ENCODE peak calls at places on chromosomes 11 and 22, in eight cellular contexts. L is lower lobe of right lung, Y is transverse colon, P is astrocyte of the cerebellum, F is RWPE2, U is Peyer's patch, X is ovary, S is foreskin fibroblast. V is an unnamed sample.

GRCh38 chr22:19517171-19517500 is 7.1 kb downstream of the CLDN5 start:
- DNase-seq in L (no peak), Y (no peak), P (no peak), F (no peak), U (no peak), X (no peak), S (no peak), V (no peak)

GRCh38 chr11:35337136-35337918 is 82.0 kb downstream of the SLC1A2 start:
- DNase-seq in L (no peak), Y (no peak), P (peak), F (peak), U (no peak), X (no peak), S (peak), V (peak)

GRCh38 chr11:128399186-128399585 is 188.2 kb downstream of the ETS1 start:
- DNase-seq in L (no peak), Y (no peak), P (no peak), F (no peak), U (no peak), X (no peak), S (peak), V (peak)

GRCh38 chr11:79121351-79121750 is 319.5 kb downstream of the TENM4 start:
- DNase-seq in L (no peak), Y (no peak), P (peak), F (no peak), U (no peak), X (no peak), S (no peak), V (no peak)

GRCh38 chr11:114163830-114164401 is 104.4 kb downstream of the ZBTB16 start:
- DNase-seq in L (no peak), Y (peak), P (no peak), F (no peak), U (no peak), X (peak), S (peak), V (no peak)

GRCh38 chr11:17165247-17165890 is 42.4 kb downstream of the PIK3C2A start:
- DNase-seq in L (no peak), Y (no peak), P (no peak), F (no peak), U (no peak), X (no peak), S (no peak), V (no peak)

GRCh38 chr11:17352925-17353227 is 1.3 kb downstream of the NCR3LG1 start:
- DNase-seq in L (peak), Y (peak), P (no peak), F (no peak), U (peak), X (peak), S (peak), V (no peak)

GRCh38 chr11:56783448-56784041 is 35.0 kb upstream of the OR9G4 start:
- DNase-seq in L (no peak), Y (no peak), P (peak), F (no peak), U (no peak), X (no peak), S (peak), V (peak)

GRCh38 chr11:73439002-73439843 is 63.0 kb downstream of the RELT start:
- DNase-seq in L (no peak), Y (peak), P (no peak), F (no peak), U (peak), X (no peak), S (peak), V (no peak)

GRCh38 chr11:33630936-33631748 is 69.5 kb downstream of the C11orf91 start:
- DNase-seq in L (no peak), Y (no peak), P (no peak), F (no peak), U (no peak), X (no peak), S (peak), V (no peak)

GRCh38 chr11:47181271-47181670 is 4.6 kb upstream of the ARFGAP2 start:
- DNase-seq in L (no peak), Y (no peak), P (no peak), F (no peak), U (no peak), X (no peak), S (no peak), V (no peak)

GRCh38 chr11:125110996-125111340 is 458 bp downstream of the TMEM218 start:
- DNase-seq in L (no peak), Y (peak), P (no peak), F (no peak), U (no peak), X (no peak), S (peak), V (no peak)

GRCh38 chr11:68406318-68407313 is 53.9 kb upstream of the PPP6R3 start:
- DNase-seq in L (peak), Y (peak), P (no peak), F (peak), U (no peak), X (no peak), S (no peak), V (no peak)

GRCh38 chr11:47857485-47858168 is 9.5 kb upstream of the NUP160 start:
- DNase-seq in L (no peak), Y (no peak), P (no peak), F (no peak), U (no peak), X (no peak), S (no peak), V (no peak)

GRCh38 chr22:43435851-43436535 is 24.2 kb downstream of the MPPED1 start:
- DNase-seq in L (no peak), Y (no peak), P (no peak), F (no peak), U (no peak), X (no peak), S (no peak), V (no peak)

GRCh38 chr11:115506909-115507649 is 2.9 kb upstream of the CADM1 start:
- DNase-seq in L (no peak), Y (no peak), P (no peak), F (no peak), U (no peak), X (no peak), S (no peak), V (no peak)

GRCh38 chr11:76588455-76589325 is 81.9 kb downstream of the LRRC32 start:
- DNase-seq in L (peak), Y (peak), P (no peak), F (no peak), U (no peak), X (no peak), S (peak), V (no peak)

GRCh38 chr11:111882202-111882601 is 2.9 kb downstream of the CFAP68 start:
- DNase-seq in L (no peak), Y (no peak), P (no peak), F (no peak), U (no peak), X (no peak), S (no peak), V (no peak)

GRCh38 chr11:88656960-88657738 is 319.6 kb upstream of the CTSC start:
- DNase-seq in L (no peak), Y (no peak), P (no peak), F (no peak), U (no peak), X (no peak), S (peak), V (no peak)

GRCh38 chr11:59158206-59159068 is 13.5 kb upstream of the DTX4 start:
- DNase-seq in L (no peak), Y (peak), P (peak), F (no peak), U (no peak), X (no peak), S (peak), V (peak)

GRCh38 chr11:125258626-125259025 is 94.1 kb downstream of the PKNOX2 start:
- DNase-seq in L (no peak), Y (no peak), P (no peak), F (no peak), U (no peak), X (no peak), S (peak), V (no peak)

GRCh38 chr11:85682330-85683305 is 3.4 kb downstream of the CCDC89 start:
- DNase-seq in L (peak), Y (peak), P (no peak), F (no peak), U (peak), X (peak), S (peak), V (no peak)

GRCh38 chr11:23021287-23021863 is 161.1 kb upstream of the CCDC179 start:
- DNase-seq in L (no peak), Y (peak), P (peak), F (no peak), U (no peak), X (no peak), S (peak), V (no peak)

GRCh38 chr22:46454910-46455269 is 82.5 kb downstream of the CELSR1 start:
- DNase-seq in L (no peak), Y (no peak), P (peak), F (peak), U (no peak), X (no peak), S (no peak), V (no peak)

GRCh38 chr11:68958211-68958610 is 22.6 kb downstream of the MRGPRD start:
- DNase-seq in L (peak), Y (no peak), P (no peak), F (no peak), U (no peak), X (no peak), S (no peak), V (no peak)

GRCh38 chr11:134100171-134100570 is 31.3 kb downstream of the JAM3 start:
- DNase-seq in L (no peak), Y (no peak), P (no peak), F (no peak), U (no peak), X (no peak), S (no peak), V (no peak)

GRCh38 chr11:121347094-121347493 is 54.5 kb downstream of the SC5D start:
- DNase-seq in L (no peak), Y (no peak), P (no peak), F (no peak), U (no peak), X (no peak), S (no peak), V (no peak)

GRCh38 chr11:69498614-69499175 is 17.2 kb downstream of the LINC01488 start:
- DNase-seq in L (peak), Y (no peak), P (no peak), F (peak), U (no peak), X (no peak), S (no peak), V (no peak)

DNA sequence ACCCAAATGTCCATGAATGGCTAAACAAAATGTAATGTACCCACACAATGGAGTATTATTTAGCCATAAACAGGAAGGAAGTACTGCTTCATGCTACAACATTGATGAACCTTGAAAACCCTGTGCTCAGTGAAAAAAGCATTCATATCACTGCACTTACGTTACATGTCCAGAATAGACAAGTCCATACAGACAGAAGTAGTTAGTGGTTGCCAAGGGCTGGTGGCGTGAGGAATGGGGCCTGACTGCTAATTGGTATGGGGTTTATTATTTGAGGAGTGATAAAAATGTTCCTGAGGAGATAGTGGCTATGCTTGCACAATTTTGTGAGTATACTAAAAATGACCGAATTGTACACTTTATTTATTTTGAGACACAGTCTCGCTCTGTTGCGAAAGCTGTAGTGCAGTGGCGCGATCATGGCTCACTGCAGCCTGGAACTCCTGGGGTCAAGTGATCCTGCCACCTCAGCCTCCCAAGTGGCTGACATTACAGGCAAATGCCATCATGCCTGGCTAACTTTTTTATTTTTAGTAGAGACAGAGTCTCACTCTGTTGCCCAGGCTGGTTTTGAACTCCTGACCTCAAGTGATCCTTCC is 7.7 kb upstream of the SYVN1 start:
- DNase-seq in L (no peak), Y (no peak), P (no peak), F (no peak), U (no peak), X (no peak), S (no peak), V (no peak)
- H3K4me3 ChIP-seq in L (no peak), Y (no peak), P (no peak), F (no peak), U (no peak), X (no peak), S (no peak), V (no peak)

DNA sequence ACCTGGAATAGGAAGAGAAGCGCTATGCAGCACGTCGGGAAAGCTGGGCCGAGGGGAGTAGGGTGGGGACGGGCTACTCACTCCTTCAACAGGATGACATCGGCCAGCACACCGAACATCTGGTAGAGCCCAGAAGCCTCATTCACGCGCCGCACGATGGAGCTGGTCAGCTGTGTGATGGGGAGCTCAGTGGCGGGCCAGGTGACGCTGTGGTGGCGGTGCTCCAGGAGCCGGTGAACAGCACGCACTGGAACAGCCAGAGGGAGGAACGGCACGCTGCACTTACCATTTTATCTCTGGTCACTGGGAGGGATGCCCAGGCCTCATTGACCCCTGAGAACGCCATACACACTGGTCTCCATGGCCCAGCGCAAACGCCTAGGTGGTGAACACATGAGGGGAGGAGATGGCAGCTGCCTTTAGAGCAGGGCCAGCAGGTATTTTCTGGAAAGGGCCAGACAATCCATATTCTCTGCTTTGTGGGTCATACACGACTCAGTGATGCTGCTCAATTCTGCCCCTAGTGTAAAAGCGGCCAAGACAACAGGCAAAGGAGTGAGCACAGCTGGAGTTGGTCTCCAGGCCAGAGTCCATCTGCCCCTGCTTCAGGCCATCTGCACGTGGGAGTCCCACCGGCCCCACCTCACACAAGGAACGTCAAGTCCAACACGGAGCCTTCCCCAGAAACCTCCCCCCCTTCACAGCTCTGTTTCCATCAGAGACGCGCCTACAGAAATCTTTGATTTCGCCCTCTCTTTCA is 8.8 kb downstream of the FOXRED2 start:
- DNase-seq in L (no peak), Y (no peak), P (no peak), F (peak), U (no peak), X (no peak), S (no peak), V (no peak)
- TF ChIP-seq CTCF in L (no peak), Y (no peak), P (no peak), F (no peak), U (no peak), X (no peak), S (no peak), V (no peak)

DNA sequence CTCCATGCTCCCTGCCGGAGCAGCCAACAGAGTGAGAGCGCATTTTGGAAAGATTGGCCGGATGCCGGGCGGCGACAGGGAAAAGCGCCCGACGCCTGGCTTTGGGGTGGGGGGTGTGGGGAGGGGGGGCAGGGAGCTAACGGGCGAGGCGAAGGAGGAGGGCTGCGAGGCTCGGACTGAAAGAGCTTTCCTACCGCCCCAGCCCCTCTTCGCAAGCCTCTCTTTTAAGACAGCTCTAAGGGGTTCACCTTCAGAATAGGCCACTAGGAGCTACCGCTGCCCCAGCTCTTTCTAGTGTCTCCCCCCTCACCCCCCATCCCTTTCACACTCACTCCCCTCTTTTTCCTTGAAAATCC is 3.5 kb upstream of the DBX1 start:
- DNase-seq in L (no peak), Y (no peak), P (no peak), F (no peak), U (no peak), X (no peak), S (no peak), V (no peak)
- H3K4me3 ChIP-seq in L (peak), Y (peak), P (no peak), F (no peak), U (no peak), X (no peak), S (peak), V (peak)

GRCh38 chr11:61297341-61297740 is 2.2 kb upstream of the VWCE start:
- DNase-seq in L (no peak), Y (no peak), P (no peak), F (no peak), U (no peak), X (no peak), S (no peak), V (no peak)

GRCh38 chr11:61297741-61298140 is 2.6 kb upstream of the VWCE start:
- DNase-seq in L (no peak), Y (no peak), P (peak), F (no peak), U (no peak), X (peak), S (peak), V (peak)

GRCh38 chr11:61293869-61294716 is 1.0 kb downstream of the VWCE start:
- DNase-seq in L (peak), Y (peak), P (no peak), F (no peak), U (no peak), X (peak), S (peak), V (no peak)

GRCh38 chr11:61295596-61295926 is 445 bp upstream of the VWCE start:
- DNase-seq in L (no peak), Y (peak), P (no peak), F (no peak), U (no peak), X (no peak), S (peak), V (no peak)

DNA sequence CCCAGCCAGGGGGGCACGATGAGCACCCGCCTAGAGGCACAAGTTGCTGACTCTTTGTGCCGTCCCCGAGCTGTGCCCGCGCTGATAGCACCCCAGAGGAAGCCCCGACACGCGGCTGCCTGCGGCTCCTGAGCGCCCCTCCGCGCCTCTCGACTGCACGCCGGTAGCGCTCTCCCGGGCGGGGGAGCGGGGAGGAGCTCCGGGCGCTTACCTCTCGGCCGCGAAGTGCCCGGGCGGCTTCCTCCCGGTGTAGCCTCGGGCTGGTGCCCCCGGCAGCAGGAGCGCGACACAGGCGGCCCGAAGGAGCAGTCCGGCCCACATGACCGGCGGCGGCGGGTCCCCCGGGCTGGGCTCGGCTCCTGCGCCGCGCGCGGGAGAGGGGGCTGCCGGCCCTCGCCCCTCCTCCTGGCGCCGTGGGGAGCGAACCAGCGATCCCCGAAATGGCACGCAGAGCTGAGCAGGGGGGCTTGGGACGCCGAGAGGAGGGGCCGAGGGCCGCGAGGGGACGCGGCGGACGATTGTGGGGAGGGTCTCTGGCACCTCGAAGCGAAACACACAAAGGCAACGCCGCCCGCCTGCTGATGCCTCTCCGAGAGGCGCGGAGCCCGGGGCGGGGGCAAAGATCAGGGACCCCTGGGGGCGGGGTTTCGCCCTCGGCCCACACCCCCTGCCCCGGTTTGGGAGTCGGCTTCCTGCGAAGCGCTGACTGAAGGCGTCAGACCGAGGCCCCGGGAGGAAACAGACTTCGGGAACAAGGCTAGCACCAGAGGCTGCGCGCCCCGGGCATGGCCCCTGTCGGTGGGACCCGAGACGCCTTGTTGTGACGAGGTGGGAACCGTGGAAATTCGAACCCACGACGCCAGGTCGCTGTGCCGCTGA is at the start of gene VWCE:
- DNase-seq in L (peak), Y (peak), P (no peak), F (no peak), U (peak), X (peak), S (peak), V (no peak)
- TF ChIP-seq CTCF in L (peak), Y (no peak), P (peak), F (peak), U (no peak), X (peak), S (peak), V (peak)

GRCh38 chr11:11400121-11400520 is 47.1 kb upstream of the CSNK2A3 start:
- DNase-seq in L (no peak), Y (no peak), P (no peak), F (no peak), U (no peak), X (no peak), S (no peak), V (no peak)
- H3K4me3 ChIP-seq in L (no peak), Y (no peak), P (no peak), F (no peak), U (no peak), X (no peak), S (no peak), V (no peak)

DNA sequence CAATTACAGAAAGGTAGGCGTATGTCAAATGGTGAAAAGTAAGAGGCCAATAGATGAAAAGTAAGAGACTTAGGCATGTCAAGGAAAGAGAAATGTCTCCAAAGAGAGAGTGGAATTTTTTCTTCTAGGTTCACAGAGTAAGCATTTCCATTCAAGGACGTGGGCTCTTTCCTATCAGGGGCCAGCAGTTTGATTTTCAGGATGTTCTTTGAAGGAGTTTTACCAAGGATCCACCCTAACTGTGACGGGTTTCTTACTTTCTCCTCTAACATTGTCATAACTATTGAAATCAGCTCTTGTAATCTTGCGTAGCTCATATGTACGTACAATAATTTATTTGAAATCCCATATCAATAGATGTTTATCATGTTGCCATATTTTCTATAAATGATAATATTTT is 2112.2 kb upstream of the RAG2 start:
- DNase-seq in L (no peak), Y (no peak), P (no peak), F (no peak), U (no peak), X (no peak), S (no peak), V (no peak)
- TF ChIP-seq CTCF in L (no peak), Y (no peak), P (no peak), F (no peak), U (no peak), X (no peak), S (no peak), V (no peak)

V was measured in HFF-Myc.